ENCODE peak calls at places on chromosomes 6 and 20, in five cellular contexts. R is aorta, A is SW480, O is iPS-NIHi11, Y is body of pancreas. N is an unnamed sample.

GRCh38 chr6:73116330-73116729 is 109.0 kb downstream of the KHDC1L start:
- DNase-seq in O (no peak), R (no peak), Y (no peak), A (no peak), N (no peak)

GRCh38 chr6:83461438-83461837 is 30.6 kb upstream of the ME1 start:
- DNase-seq in R (no peak), A (no peak), Y (no peak), O (no peak), N (no peak)

GRCh38 chr20:13029687-13030510 is 21.1 kb downstream of the SPTLC3 start:
- DNase-seq in R (no peak), O (peak; percentile 46), A (peak; percentile 95), Y (no peak), N (no peak)

GRCh38 chr6:84278311-84278710 is 50.9 kb upstream of the CEP162 start:
- DNase-seq in Y (no peak), A (no peak), R (no peak), O (no peak), N (no peak)

GRCh38 chr6:159577564-159577963 is 115.5 kb downstream of the SOD2 start:
- DNase-seq in Y (no peak), A (peak; percentile 25), R (no peak), O (no peak), N (no peak)

GRCh38 chr20:59082077-59082740 is 39.6 kb upstream of the PRELID3B start:
- DNase-seq in R (no peak), Y (no peak), O (no peak), A (peak; percentile 34), N (no peak)

GRCh38 chr20:62427172-62428007 is at the start of gene RBBP8NL:
- DNase-seq in A (peak; percentile 33), O (peak; percentile 78), Y (peak; percentile 94), R (no peak), N (no peak)

GRCh38 chr6:40788661-40789111 is 201.5 kb upstream of the LRFN2 start:
- DNase-seq in O (no peak), R (no peak), Y (peak; percentile 14), A (no peak), N (no peak)

GRCh38 chr6:28838634-28839442 is 84.9 kb downstream of the TRIM27 start:
- DNase-seq in A (peak; percentile 87), Y (peak; percentile 73), R (peak; percentile 87), O (peak; percentile 83), N (peak; percentile 77)

GRCh38 chr20:1918766-1919165 is 23.6 kb downstream of the SIRPA start:
- DNase-seq in A (no peak), O (no peak), R (no peak), Y (no peak), N (no peak)

GRCh38 chr6:131135244-131136020 is at the start of gene AKAP7:
- DNase-seq in A (peak; percentile 60), R (peak; percentile 86), Y (peak; percentile 75), O (peak; percentile 93), N (peak; percentile 85)

GRCh38 chr20:12673352-12673751 is 335.4 kb upstream of the SPTLC3 start:
- DNase-seq in R (no peak), A (no peak), Y (no peak), O (no peak), N (no peak)

GRCh38 chr6:163232015-163232523 is 182.4 kb upstream of the QKI start:
- DNase-seq in A (no peak), Y (no peak), R (no peak), O (no peak), N (no peak)

GRCh38 chr20:10758446-10758845 is 84.6 kb upstream of the JAG1 start:
- DNase-seq in A (no peak), O (no peak), R (no peak), Y (no peak), N (no peak)

GRCh38 chr6:15843764-15844163 is 180.9 kb upstream of the DTNBP1 start:
- DNase-seq in Y (no peak), A (no peak), O (no peak), R (no peak), N (no peak)

GRCh38 chr20:47784599-47785320 is 521 bp downstream of the SULF2 start:
- DNase-seq in R (peak; percentile 69), Y (no peak), O (peak; percentile 65), A (peak; percentile 82), N (peak; percentile 45)

GRCh38 chr20:49460916-49461315 is 21.6 kb downstream of the KCNB1 start:
- DNase-seq in Y (peak; percentile 48), R (no peak), O (no peak), A (no peak), N (no peak)

GRCh38 chr20:47220161-47220582 is 136.3 kb downstream of the ZMYND8 start:
- DNase-seq in Y (peak; percentile 40), A (peak; percentile 31), O (peak; percentile 75), R (no peak), N (peak; percentile 59)

GRCh38 chr20:7346562-7346961 is 579.1 kb downstream of the BMP2 start:
- DNase-seq in R (no peak), A (no peak), Y (no peak), O (no peak), N (no peak)

GRCh38 chr6:43254846-43255245 is 11.6 kb downstream of the TTBK1 start:
- DNase-seq in A (no peak), O (no peak), Y (no peak), R (no peak), N (no peak)

GRCh38 chr6:30013296-30013922 is 47.7 kb upstream of the POLR1H start:
- DNase-seq in A (no peak), Y (peak; percentile 22), R (peak; percentile 50), O (peak; percentile 66), N (peak; percentile 38)

GRCh38 chr6:604579-604978 is 52.3 kb downstream of the HUS1B start:
- DNase-seq in Y (no peak), A (no peak), R (no peak), O (no peak), N (no peak)

GRCh38 chr6:131597448-131597847 is 24.4 kb downstream of the ARG1 start:
- DNase-seq in R (no peak), Y (no peak), O (no peak), A (no peak), N (no peak)

GRCh38 chr6:5398530-5398929 is 137.2 kb downstream of the FARS2 start:
- DNase-seq in R (no peak), A (peak; percentile 52), Y (no peak), O (no peak), N (peak; percentile 26)

GRCh38 chr6:112038268-112038667 is 15.6 kb upstream of the CCN6 start:
- DNase-seq in A (no peak), O (no peak), Y (no peak), R (peak; percentile 52), N (no peak)

GRCh38 chr6:52162940-52163908 is 23.0 kb upstream of the IL17A start:
- DNase-seq in O (no peak), A (peak; percentile 80), R (no peak), Y (no peak), N (peak; percentile 38)

GRCh38 chr6:129481706-129482105 is 228.3 kb downstream of the ARHGAP18 start:
- DNase-seq in O (no peak), R (no peak), Y (no peak), A (no peak), N (no peak)

GRCh38 chr6:31948753-31949413 is 3.0 kb downstream of the CFB start:
- DNase-seq in R (peak; percentile 38), O (no peak), A (no peak), Y (no peak), N (no peak)

N was measured in GM13977.